ENCODE peak calls at places on chromosome X, in seven cellular contexts. H, S, F, N, Q, W and Z are unnamed samples.

GRCh38 chrX:38898261-38898660 is 97.0 kb downstream of the MID1IP1 start:
- DNase-seq in H (no peak), S (no peak), F (no peak), N (no peak), Q (no peak), W (no peak), Z (no peak)

GRCh38 chrX:1239681-1240142 is 27.3 kb upstream of the CRLF2 start:
- DNase-seq in H (no peak), S (peak), F (no peak), N (peak), Q (peak), W (peak), Z (no peak)

GRCh38 chrX:68944211-68944610 is 115.4 kb downstream of the EFNB1 start:
- DNase-seq in H (no peak), S (no peak), F (no peak), N (no peak), Q (no peak), W (no peak), Z (no peak)

GRCh38 chrX:105191878-105192277 is 28.6 kb downstream of the TEX13A start:
- DNase-seq in H (no peak), S (no peak), F (peak), N (no peak), Q (no peak), W (no peak), Z (no peak)

GRCh38 chrX:150205011-150205410 is 158.1 kb upstream of the MAMLD1 start:
- DNase-seq in H (no peak), S (no peak), F (peak), N (no peak), Q (no peak), W (no peak), Z (no peak)

GRCh38 chrX:84219551-84219950 is 31.6 kb upstream of the RPS6KA6 start:
- DNase-seq in H (no peak), S (no peak), F (no peak), N (no peak), Q (no peak), W (no peak), Z (no peak)

GRCh38 chrX:675896-676295 is 45.3 kb downstream of the SHOX start:
- DNase-seq in H (no peak), S (no peak), F (no peak), N (no peak), Q (no peak), W (no peak), Z (no peak)

GRCh38 chrX:136580316-136580715 is 48.3 kb downstream of the VGLL1 start:
- DNase-seq in H (no peak), S (no peak), F (no peak), N (no peak), Q (no peak), W (no peak), Z (no peak)

GRCh38 chrX:70129811-70130210 is 3.4 kb upstream of the IGBP1 start:
- DNase-seq in H (no peak), S (no peak), F (peak), N (no peak), Q (no peak), W (no peak), Z (no peak)

GRCh38 chrX:48956728-48957414 is 536 bp downstream of the OTUD5 start:
- DNase-seq in H (no peak), S (peak), F (no peak), N (peak), Q (peak), W (peak), Z (peak)

GRCh38 chrX:45623266-45623665 is 422.6 kb upstream of the DIPK2B start:
- DNase-seq in H (no peak), S (no peak), F (peak), N (no peak), Q (no peak), W (no peak), Z (no peak)

GRCh38 chrX:39922497-39922896 is 175.3 kb downstream of the BCOR start:
- DNase-seq in H (no peak), S (no peak), F (no peak), N (no peak), Q (no peak), W (no peak), Z (no peak)

GRCh38 chrX:28665778-28666177 is 78.5 kb downstream of the IL1RAPL1 start:
- DNase-seq in H (no peak), S (no peak), F (no peak), N (no peak), Q (no peak), W (no peak), Z (no peak)

GRCh38 chrX:10939384-10939783 is 171.7 kb upstream of the HCCS start:
- DNase-seq in H (no peak), S (no peak), F (peak), N (no peak), Q (no peak), W (no peak), Z (no peak)

GRCh38 chrX:77749695-77750094 is 36.3 kb downstream of the ATRX start:
- DNase-seq in H (no peak), S (no peak), F (peak), N (no peak), Q (no peak), W (no peak), Z (no peak)

GRCh38 chrX:110241816-110242215 is 76.1 kb downstream of the AMMECR1 start:
- DNase-seq in H (no peak), S (peak), F (no peak), N (no peak), Q (no peak), W (no peak), Z (no peak)

GRCh38 chrX:112051546-112051945 is 31.0 kb downstream of the TRPC5 start:
- DNase-seq in H (no peak), S (no peak), F (no peak), N (no peak), Q (no peak), W (no peak), Z (no peak)

GRCh38 chrX:39201305-39201990 is 400.2 kb downstream of the MID1IP1 start:
- DNase-seq in H (no peak), S (no peak), F (no peak), N (no peak), Q (no peak), W (no peak), Z (peak)

GRCh38 chrX:3582421-3582820 is 131.0 kb downstream of the PRKX start:
- DNase-seq in H (no peak), S (no peak), F (no peak), N (no peak), Q (no peak), W (no peak), Z (no peak)

GRCh38 chrX:154719132-154719675 is 31.7 kb downstream of the GAB3 start:
- DNase-seq in H (no peak), S (no peak), F (no peak), N (no peak), Q (no peak), W (peak), Z (peak)

GRCh38 chrX:139506318-139506717 is 24.2 kb upstream of the F9 start:
- DNase-seq in H (no peak), S (no peak), F (no peak), N (no peak), Q (no peak), W (no peak), Z (no peak)

GRCh38 chrX:13742397-13743176 is 8.0 kb downstream of the OFD1 start:
- DNase-seq in H (no peak), S (no peak), F (no peak), N (no peak), Q (peak), W (peak), Z (peak)

GRCh38 chrX:136251042-136251991 is at the start of gene MAP7D3:
- DNase-seq in H (no peak), S (peak), F (peak), N (peak), Q (peak), W (peak), Z (peak)

GRCh38 chrX:39396358-39396995 is 595.2 kb downstream of the MID1IP1 start:
- DNase-seq in H (peak), S (no peak), F (no peak), N (no peak), Q (no peak), W (no peak), Z (no peak)

GRCh38 chrX:4240541-4241194 is 527.2 kb upstream of the PRKX start:
- DNase-seq in H (no peak), S (no peak), F (peak), N (no peak), Q (no peak), W (no peak), Z (no peak)

GRCh38 chrX:47297874-47298273 is 65.1 kb downstream of the USP11 start:
- DNase-seq in H (no peak), S (no peak), F (no peak), N (no peak), Q (no peak), W (no peak), Z (no peak)

GRCh38 chrX:41441934-41442823 is 5.0 kb upstream of the NYX start:
- DNase-seq in H (peak), S (peak), F (peak), N (peak), Q (peak), W (peak), Z (peak)

GRCh38 chrX:129478516-129478915 is 44.8 kb downstream of the SMARCA1 start:
- DNase-seq in H (peak), S (no peak), F (no peak), N (no peak), Q (no peak), W (no peak), Z (no peak)